ENCODE peak calls at places on chromosomes 12 and 14, in eight cellular contexts. One of them, this sample, is unnamed.

GRCh38 chr14:103118019-103118662 is 5.1 kb upstream of the TNFAIP2 start:
- DNase-seq in stimulated activated CD4-positive, alpha-beta T cell treated with anti-CD3 and anti-CD28 coated beads, Interleukin-4, amount 100 ng/mL, for 48 hours: no peak
- DNase-seq in CD8-positive, alpha-beta memory T cell: no peak
- DNase-seq in NCI-H774: no peak
- DNase-seq in HTR-8/SVneo: no peak
- DNase-seq in stomach: no peak
- DNase-seq in HAP-1: no peak
- DNase-seq in NCI-H1092: peak
- DNase-seq in this sample: no peak

GRCh38 chr12:106080111-106080732 is 58.5 kb downstream of the NUAK1 start:
- DNase-seq in stimulated activated CD4-positive, alpha-beta T cell treated with anti-CD3 and anti-CD28 coated beads, Interleukin-4, amount 100 ng/mL, for 48 hours: no peak
- DNase-seq in CD8-positive, alpha-beta memory T cell: no peak
- DNase-seq in NCI-H774: no peak
- DNase-seq in HTR-8/SVneo: no peak
- DNase-seq in stomach: no peak
- DNase-seq in HAP-1: no peak
- DNase-seq in NCI-H1092: no peak
- DNase-seq in this sample: no peak

GRCh38 chr12:109165599-109165998 is 49.2 kb downstream of the ACACB start:
- DNase-seq in stimulated activated CD4-positive, alpha-beta T cell treated with anti-CD3 and anti-CD28 coated beads, Interleukin-4, amount 100 ng/mL, for 48 hours: no peak
- DNase-seq in CD8-positive, alpha-beta memory T cell: no peak
- DNase-seq in NCI-H774: no peak
- DNase-seq in HTR-8/SVneo: no peak
- DNase-seq in stomach: no peak
- DNase-seq in HAP-1: no peak
- DNase-seq in NCI-H1092: no peak
- DNase-seq in this sample: no peak

GRCh38 chr14:56145965-56146364 is 27.8 kb downstream of the PELI2 start:
- DNase-seq in stimulated activated CD4-positive, alpha-beta T cell treated with anti-CD3 and anti-CD28 coated beads, Interleukin-4, amount 100 ng/mL, for 48 hours: no peak
- DNase-seq in CD8-positive, alpha-beta memory T cell: no peak
- DNase-seq in NCI-H774: no peak
- DNase-seq in HTR-8/SVneo: no peak
- DNase-seq in stomach: no peak
- DNase-seq in HAP-1: no peak
- DNase-seq in NCI-H1092: no peak
- DNase-seq in this sample: no peak

GRCh38 chr12:27602516-27602915 is 78.5 kb downstream of the PPFIBP1 start:
- DNase-seq in stimulated activated CD4-positive, alpha-beta T cell treated with anti-CD3 and anti-CD28 coated beads, Interleukin-4, amount 100 ng/mL, for 48 hours: no peak
- DNase-seq in CD8-positive, alpha-beta memory T cell: no peak
- DNase-seq in NCI-H774: no peak
- DNase-seq in HTR-8/SVneo: no peak
- DNase-seq in stomach: no peak
- DNase-seq in HAP-1: no peak
- DNase-seq in NCI-H1092: no peak
- DNase-seq in this sample: no peak

GRCh38 chr12:9036227-9036626 is 46.9 kb downstream of the KLRG1 start:
- DNase-seq in stimulated activated CD4-positive, alpha-beta T cell treated with anti-CD3 and anti-CD28 coated beads, Interleukin-4, amount 100 ng/mL, for 48 hours: no peak
- DNase-seq in CD8-positive, alpha-beta memory T cell: no peak
- DNase-seq in NCI-H774: no peak
- DNase-seq in HTR-8/SVneo: no peak
- DNase-seq in stomach: no peak
- DNase-seq in HAP-1: no peak
- DNase-seq in NCI-H1092: no peak
- DNase-seq in this sample: no peak

GRCh38 chr14:101761881-101762529 is 496 bp downstream of the PPP2R5C start:
- DNase-seq in stimulated activated CD4-positive, alpha-beta T cell treated with anti-CD3 and anti-CD28 coated beads, Interleukin-4, amount 100 ng/mL, for 48 hours: peak
- DNase-seq in CD8-positive, alpha-beta memory T cell: peak
- DNase-seq in NCI-H774: no peak
- DNase-seq in HTR-8/SVneo: no peak
- DNase-seq in stomach: peak
- DNase-seq in HAP-1: peak
- DNase-seq in NCI-H1092: peak
- DNase-seq in this sample: peak

GRCh38 chr14:50929506-50929905 is 14.8 kb downstream of the PYGL start:
- DNase-seq in stimulated activated CD4-positive, alpha-beta T cell treated with anti-CD3 and anti-CD28 coated beads, Interleukin-4, amount 100 ng/mL, for 48 hours: no peak
- DNase-seq in CD8-positive, alpha-beta memory T cell: no peak
- DNase-seq in NCI-H774: no peak
- DNase-seq in HTR-8/SVneo: no peak
- DNase-seq in stomach: no peak
- DNase-seq in HAP-1: no peak
- DNase-seq in NCI-H1092: no peak
- DNase-seq in this sample: no peak

GRCh38 chr14:90522585-90523191 is 125.9 kb downstream of the CALM1 start:
- DNase-seq in stimulated activated CD4-positive, alpha-beta T cell treated with anti-CD3 and anti-CD28 coated beads, Interleukin-4, amount 100 ng/mL, for 48 hours: no peak
- DNase-seq in CD8-positive, alpha-beta memory T cell: no peak
- DNase-seq in NCI-H774: peak
- DNase-seq in HTR-8/SVneo: no peak
- DNase-seq in stomach: peak
- DNase-seq in HAP-1: no peak
- DNase-seq in NCI-H1092: peak
- DNase-seq in this sample: no peak

GRCh38 chr14:21268612-21269251 is 510 bp downstream of the HNRNPC start:
- DNase-seq in stimulated activated CD4-positive, alpha-beta T cell treated with anti-CD3 and anti-CD28 coated beads, Interleukin-4, amount 100 ng/mL, for 48 hours: no peak
- DNase-seq in CD8-positive, alpha-beta memory T cell: peak
- DNase-seq in NCI-H774: peak
- DNase-seq in HTR-8/SVneo: no peak
- DNase-seq in stomach: peak
- DNase-seq in HAP-1: peak
- DNase-seq in NCI-H1092: peak
- DNase-seq in this sample: peak

GRCh38 chr12:119911147-119911546 is 34.0 kb upstream of the CIT start:
- DNase-seq in stimulated activated CD4-positive, alpha-beta T cell treated with anti-CD3 and anti-CD28 coated beads, Interleukin-4, amount 100 ng/mL, for 48 hours: no peak
- DNase-seq in CD8-positive, alpha-beta memory T cell: no peak
- DNase-seq in NCI-H774: no peak
- DNase-seq in HTR-8/SVneo: peak
- DNase-seq in stomach: no peak
- DNase-seq in HAP-1: no peak
- DNase-seq in NCI-H1092: no peak
- DNase-seq in this sample: no peak

GRCh38 chr14:46488374-46488773 is 163.2 kb downstream of the RPL10L start:
- DNase-seq in stimulated activated CD4-positive, alpha-beta T cell treated with anti-CD3 and anti-CD28 coated beads, Interleukin-4, amount 100 ng/mL, for 48 hours: no peak
- DNase-seq in CD8-positive, alpha-beta memory T cell: no peak
- DNase-seq in NCI-H774: no peak
- DNase-seq in HTR-8/SVneo: no peak
- DNase-seq in stomach: no peak
- DNase-seq in HAP-1: no peak
- DNase-seq in NCI-H1092: no peak
- DNase-seq in this sample: no peak

GRCh38 chr14:82710257-82710841 is 1176.7 kb upstream of the SEL1L start:
- DNase-seq in stimulated activated CD4-positive, alpha-beta T cell treated with anti-CD3 and anti-CD28 coated beads, Interleukin-4, amount 100 ng/mL, for 48 hours: peak
- DNase-seq in CD8-positive, alpha-beta memory T cell: no peak
- DNase-seq in NCI-H774: no peak
- DNase-seq in HTR-8/SVneo: peak
- DNase-seq in stomach: peak
- DNase-seq in HAP-1: peak
- DNase-seq in NCI-H1092: no peak
- DNase-seq in this sample: no peak

GRCh38 chr12:89470741-89471504 is 53.7 kb downstream of the GALNT4 start:
- DNase-seq in stimulated activated CD4-positive, alpha-beta T cell treated with anti-CD3 and anti-CD28 coated beads, Interleukin-4, amount 100 ng/mL, for 48 hours: no peak
- DNase-seq in CD8-positive, alpha-beta memory T cell: peak
- DNase-seq in NCI-H774: peak
- DNase-seq in HTR-8/SVneo: no peak
- DNase-seq in stomach: no peak
- DNase-seq in HAP-1: peak
- DNase-seq in NCI-H1092: peak
- DNase-seq in this sample: peak

GRCh38 chr12:45089417-45089816 is 38.5 kb upstream of the DBX2 start:
- DNase-seq in stimulated activated CD4-positive, alpha-beta T cell treated with anti-CD3 and anti-CD28 coated beads, Interleukin-4, amount 100 ng/mL, for 48 hours: no peak
- DNase-seq in CD8-positive, alpha-beta memory T cell: no peak
- DNase-seq in NCI-H774: no peak
- DNase-seq in HTR-8/SVneo: no peak
- DNase-seq in stomach: no peak
- DNase-seq in HAP-1: peak
- DNase-seq in NCI-H1092: no peak
- DNase-seq in this sample: no peak

GRCh38 chr12:124744659-124745467 is 118.8 kb downstream of the SCARB1 start:
- DNase-seq in stimulated activated CD4-positive, alpha-beta T cell treated with anti-CD3 and anti-CD28 coated beads, Interleukin-4, amount 100 ng/mL, for 48 hours: no peak
- DNase-seq in CD8-positive, alpha-beta memory T cell: no peak
- DNase-seq in NCI-H774: no peak
- DNase-seq in HTR-8/SVneo: no peak
- DNase-seq in stomach: no peak
- DNase-seq in HAP-1: peak
- DNase-seq in NCI-H1092: no peak
- DNase-seq in this sample: no peak

GRCh38 chr14:104939666-104940410 is 15.2 kb downstream of the PLD4 start:
- DNase-seq in stimulated activated CD4-positive, alpha-beta T cell treated with anti-CD3 and anti-CD28 coated beads, Interleukin-4, amount 100 ng/mL, for 48 hours: no peak
- DNase-seq in CD8-positive, alpha-beta memory T cell: no peak
- DNase-seq in NCI-H774: no peak
- DNase-seq in HTR-8/SVneo: no peak
- DNase-seq in stomach: no peak
- DNase-seq in HAP-1: no peak
- DNase-seq in NCI-H1092: no peak
- DNase-seq in this sample: no peak

GRCh38 chr12:105451798-105452197 is 121.3 kb downstream of the C12orf75 start:
- DNase-seq in stimulated activated CD4-positive, alpha-beta T cell treated with anti-CD3 and anti-CD28 coated beads, Interleukin-4, amount 100 ng/mL, for 48 hours: no peak
- DNase-seq in CD8-positive, alpha-beta memory T cell: no peak
- DNase-seq in NCI-H774: no peak
- DNase-seq in HTR-8/SVneo: no peak
- DNase-seq in stomach: no peak
- DNase-seq in HAP-1: no peak
- DNase-seq in NCI-H1092: no peak
- DNase-seq in this sample: no peak

GRCh38 chr12:115866909-115867525 is 410.5 kb downstream of the MED13L start:
- DNase-seq in stimulated activated CD4-positive, alpha-beta T cell treated with anti-CD3 and anti-CD28 coated beads, Interleukin-4, amount 100 ng/mL, for 48 hours: no peak
- DNase-seq in CD8-positive, alpha-beta memory T cell: no peak
- DNase-seq in NCI-H774: peak
- DNase-seq in HTR-8/SVneo: peak
- DNase-seq in stomach: no peak
- DNase-seq in HAP-1: no peak
- DNase-seq in NCI-H1092: no peak
- DNase-seq in this sample: no peak

GRCh38 chr12:73308747-73309146 is 1036.6 kb downstream of the TRHDE start:
- DNase-seq in stimulated activated CD4-positive, alpha-beta T cell treated with anti-CD3 and anti-CD28 coated beads, Interleukin-4, amount 100 ng/mL, for 48 hours: no peak
- DNase-seq in CD8-positive, alpha-beta memory T cell: no peak
- DNase-seq in NCI-H774: no peak
- DNase-seq in HTR-8/SVneo: no peak
- DNase-seq in stomach: no peak
- DNase-seq in HAP-1: no peak
- DNase-seq in NCI-H1092: no peak
- DNase-seq in this sample: no peak

GRCh38 chr12:54870617-54871016 is 16.3 kb downstream of the MUCL1 start:
- DNase-seq in stimulated activated CD4-positive, alpha-beta T cell treated with anti-CD3 and anti-CD28 coated beads, Interleukin-4, amount 100 ng/mL, for 48 hours: no peak
- DNase-seq in CD8-positive, alpha-beta memory T cell: no peak
- DNase-seq in NCI-H774: no peak
- DNase-seq in HTR-8/SVneo: no peak
- DNase-seq in stomach: no peak
- DNase-seq in HAP-1: no peak
- DNase-seq in NCI-H1092: no peak
- DNase-seq in this sample: no peak

GRCh38 chr12:57553343-57554202 is 3.7 kb downstream of the KIF5A start:
- DNase-seq in stimulated activated CD4-positive, alpha-beta T cell treated with anti-CD3 and anti-CD28 coated beads, Interleukin-4, amount 100 ng/mL, for 48 hours: no peak
- DNase-seq in CD8-positive, alpha-beta memory T cell: no peak
- DNase-seq in NCI-H774: no peak
- DNase-seq in HTR-8/SVneo: no peak
- DNase-seq in stomach: no peak
- DNase-seq in HAP-1: no peak
- DNase-seq in NCI-H1092: peak
- DNase-seq in this sample: no peak

GRCh38 chr14:37150414-37150813 is 22.0 kb downstream of the SLC25A21 start:
- DNase-seq in stimulated activated CD4-positive, alpha-beta T cell treated with anti-CD3 and anti-CD28 coated beads, Interleukin-4, amount 100 ng/mL, for 48 hours: no peak
- DNase-seq in CD8-positive, alpha-beta memory T cell: no peak
- DNase-seq in NCI-H774: peak
- DNase-seq in HTR-8/SVneo: peak
- DNase-seq in stomach: no peak
- DNase-seq in HAP-1: peak
- DNase-seq in NCI-H1092: peak
- DNase-seq in this sample: no peak

GRCh38 chr12:29534935-29535334 is 37.4 kb upstream of the OVCH1 start:
- DNase-seq in stimulated activated CD4-positive, alpha-beta T cell treated with anti-CD3 and anti-CD28 coated beads, Interleukin-4, amount 100 ng/mL, for 48 hours: no peak
- DNase-seq in CD8-positive, alpha-beta memory T cell: no peak
- DNase-seq in NCI-H774: no peak
- DNase-seq in HTR-8/SVneo: no peak
- DNase-seq in stomach: no peak
- DNase-seq in HAP-1: no peak
- DNase-seq in NCI-H1092: no peak
- DNase-seq in this sample: no peak

GRCh38 chr12:43284441-43284840 is 267.6 kb downstream of the ADAMTS20 start:
- DNase-seq in stimulated activated CD4-positive, alpha-beta T cell treated with anti-CD3 and anti-CD28 coated beads, Interleukin-4, amount 100 ng/mL, for 48 hours: no peak
- DNase-seq in CD8-positive, alpha-beta memory T cell: no peak
- DNase-seq in NCI-H774: no peak
- DNase-seq in HTR-8/SVneo: no peak
- DNase-seq in stomach: no peak
- DNase-seq in HAP-1: no peak
- DNase-seq in NCI-H1092: no peak
- DNase-seq in this sample: no peak

GRCh38 chr14:79496701-79497100 is 714.6 kb downstream of the DIO2 start:
- DNase-seq in stimulated activated CD4-positive, alpha-beta T cell treated with anti-CD3 and anti-CD28 coated beads, Interleukin-4, amount 100 ng/mL, for 48 hours: no peak
- DNase-seq in CD8-positive, alpha-beta memory T cell: no peak
- DNase-seq in NCI-H774: no peak
- DNase-seq in HTR-8/SVneo: no peak
- DNase-seq in stomach: no peak
- DNase-seq in HAP-1: no peak
- DNase-seq in NCI-H1092: no peak
- DNase-seq in this sample: no peak

GRCh38 chr12:94618995-94619695 is 31.2 kb downstream of the TMCC3 start:
- DNase-seq in stimulated activated CD4-positive, alpha-beta T cell treated with anti-CD3 and anti-CD28 coated beads, Interleukin-4, amount 100 ng/mL, for 48 hours: no peak
- DNase-seq in CD8-positive, alpha-beta memory T cell: no peak
- DNase-seq in NCI-H774: no peak
- DNase-seq in HTR-8/SVneo: peak
- DNase-seq in stomach: no peak
- DNase-seq in HAP-1: no peak
- DNase-seq in NCI-H1092: no peak
- DNase-seq in this sample: no peak

GRCh38 chr12:102407776-102408486 is 72.4 kb downstream of the IGF1 start:
- DNase-seq in stimulated activated CD4-positive, alpha-beta T cell treated with anti-CD3 and anti-CD28 coated beads, Interleukin-4, amount 100 ng/mL, for 48 hours: no peak
- DNase-seq in CD8-positive, alpha-beta memory T cell: no peak
- DNase-seq in NCI-H774: no peak
- DNase-seq in HTR-8/SVneo: no peak
- DNase-seq in stomach: no peak
- DNase-seq in HAP-1: no peak
- DNase-seq in NCI-H1092: no peak
- DNase-seq in this sample: no peak